ENCODE peak calls at places on chromosomes 12 and 14, in five cellular contexts. One of them, this sample, is unnamed.

GRCh38 chr12:67632005-67632404 is 16.5 kb upstream of the DYRK2 start:
- DNase-seq in esophagus muscularis mucosa: no peak
- DNase-seq in CD4-positive, CD25-positive, alpha-beta regulatory T cell: no peak
- DNase-seq in GM23248: no peak
- DNase-seq in transverse colon: no peak
- DNase-seq in this sample: no peak

GRCh38 chr12:75571204-75571603 is 59.8 kb upstream of the KRR1 start:
- DNase-seq in transverse colon: no peak
- DNase-seq in esophagus muscularis mucosa: no peak
- DNase-seq in CD4-positive, CD25-positive, alpha-beta regulatory T cell: no peak
- DNase-seq in GM23248: no peak
- DNase-seq in this sample: no peak

GRCh38 chr12:128595609-128596008 is 228.1 kb downstream of the SLC15A4 start:
- DNase-seq in esophagus muscularis mucosa: no peak
- DNase-seq in CD4-positive, CD25-positive, alpha-beta regulatory T cell: no peak
- DNase-seq in transverse colon: no peak
- DNase-seq in GM23248: no peak
- DNase-seq in this sample: no peak

GRCh38 chr14:76936483-76936882 is 92.0 kb downstream of the IRF2BPL start:
- DNase-seq in CD4-positive, CD25-positive, alpha-beta regulatory T cell: no peak
- DNase-seq in esophagus muscularis mucosa: no peak
- DNase-seq in GM23248: peak; percentile 81
- DNase-seq in transverse colon: peak; percentile 41
- DNase-seq in this sample: no peak

GRCh38 chr14:65356327-65356836 is 56.1 kb upstream of the FUT8 start:
- DNase-seq in esophagus muscularis mucosa: no peak
- DNase-seq in CD4-positive, CD25-positive, alpha-beta regulatory T cell: peak; percentile 73
- DNase-seq in transverse colon: no peak
- DNase-seq in GM23248: peak; percentile 95
- DNase-seq in this sample: no peak

GRCh38 chr14:58765843-58766242 is 128.1 kb downstream of the DACT1 start:
- DNase-seq in GM23248: no peak
- DNase-seq in esophagus muscularis mucosa: no peak
- DNase-seq in transverse colon: no peak
- DNase-seq in CD4-positive, CD25-positive, alpha-beta regulatory T cell: no peak
- DNase-seq in this sample: no peak

GRCh38 chr12:108837239-108837638 is 20.1 kb downstream of the SSH1 start:
- DNase-seq in transverse colon: no peak
- DNase-seq in GM23248: no peak
- DNase-seq in esophagus muscularis mucosa: no peak
- DNase-seq in CD4-positive, CD25-positive, alpha-beta regulatory T cell: no peak
- DNase-seq in this sample: no peak

GRCh38 chr12:116318738-116319050 is 41.2 kb upstream of the MED13L start:
- DNase-seq in esophagus muscularis mucosa: no peak
- DNase-seq in GM23248: no peak
- DNase-seq in CD4-positive, CD25-positive, alpha-beta regulatory T cell: no peak
- DNase-seq in transverse colon: no peak
- DNase-seq in this sample: no peak

GRCh38 chr14:77158175-77158908 is 16.8 kb upstream of the ZDHHC22 start:
- DNase-seq in CD4-positive, CD25-positive, alpha-beta regulatory T cell: no peak
- DNase-seq in esophagus muscularis mucosa: no peak
- DNase-seq in GM23248: peak; percentile 85
- DNase-seq in transverse colon: no peak
- DNase-seq in this sample: no peak

GRCh38 chr12:19575307-19576243 is 136.3 kb downstream of the AEBP2 start:
- DNase-seq in GM23248: peak; percentile 69
- DNase-seq in CD4-positive, CD25-positive, alpha-beta regulatory T cell: no peak
- DNase-seq in esophagus muscularis mucosa: no peak
- DNase-seq in transverse colon: no peak
- DNase-seq in this sample: no peak

GRCh38 chr14:61573321-61573720 is 122.0 kb upstream of the HIF1A start:
- DNase-seq in esophagus muscularis mucosa: no peak
- DNase-seq in GM23248: peak; percentile 49
- DNase-seq in CD4-positive, CD25-positive, alpha-beta regulatory T cell: no peak
- DNase-seq in transverse colon: no peak
- DNase-seq in this sample: no peak

GRCh38 chr14:69614592-69614991 is 3.2 kb downstream of the SUSD6 start:
- DNase-seq in GM23248: no peak
- DNase-seq in transverse colon: peak; percentile 47
- DNase-seq in esophagus muscularis mucosa: no peak
- DNase-seq in CD4-positive, CD25-positive, alpha-beta regulatory T cell: no peak
- DNase-seq in this sample: no peak

DNA sequence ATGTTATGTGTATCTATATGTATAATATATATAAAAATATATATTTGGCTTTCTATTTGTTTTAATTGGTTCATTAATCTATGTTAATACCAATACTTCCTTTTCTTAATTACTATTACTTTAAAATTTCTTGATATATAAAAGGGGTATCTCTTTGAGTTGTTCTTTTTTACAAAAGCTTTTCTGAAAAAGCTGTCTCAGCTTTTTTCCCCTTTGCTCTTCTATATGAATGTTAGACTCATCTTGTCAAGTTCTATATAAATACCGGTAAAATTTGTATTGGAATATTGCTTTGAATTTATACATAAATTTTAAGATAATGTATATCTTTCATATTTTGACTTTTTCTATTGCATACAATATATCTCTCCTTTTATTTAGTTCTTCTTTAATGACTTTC is 139.8 kb upstream of the FOXG1 start:
- DNase-seq in esophagus muscularis mucosa: no peak
- DNase-seq in GM23248: no peak
- DNase-seq in CD4-positive, CD25-positive, alpha-beta regulatory T cell: no peak
- DNase-seq in transverse colon: no peak
- DNase-seq in this sample: no peak
- H3K9me3 ChIP-seq in esophagus muscularis mucosa: no peaks in the 10 kb centered on the region
- H3K9me3 ChIP-seq in GM23248: no peaks in the 10 kb centered on the region
- H3K9me3 ChIP-seq in CD4-positive, CD25-positive, alpha-beta regulatory T cell: peaks cover 9% of the 10 kb centered on the region
- H3K9me3 ChIP-seq in transverse colon: no peaks in the 10 kb centered on the region
- H3K9me3 ChIP-seq in this sample: no peaks in the 10 kb centered on the region

GRCh38 chr14:103172921-103173320 is 49.7 kb downstream of the TNFAIP2 start:
- DNase-seq in transverse colon: no peak
- DNase-seq in CD4-positive, CD25-positive, alpha-beta regulatory T cell: no peak
- DNase-seq in GM23248: no peak
- DNase-seq in esophagus muscularis mucosa: no peak
- DNase-seq in this sample: no peak
- H3K9me3 ChIP-seq in transverse colon: peaks cover 6% of the 10 kb centered on the region
- H3K9me3 ChIP-seq in CD4-positive, CD25-positive, alpha-beta regulatory T cell: peaks cover 4% of the 10 kb centered on the region
- H3K9me3 ChIP-seq in GM23248: no peaks in the 10 kb centered on the region
- H3K9me3 ChIP-seq in esophagus muscularis mucosa: no peaks in the 10 kb centered on the region
- H3K9me3 ChIP-seq in this sample: no peaks in the 10 kb centered on the region

DNA sequence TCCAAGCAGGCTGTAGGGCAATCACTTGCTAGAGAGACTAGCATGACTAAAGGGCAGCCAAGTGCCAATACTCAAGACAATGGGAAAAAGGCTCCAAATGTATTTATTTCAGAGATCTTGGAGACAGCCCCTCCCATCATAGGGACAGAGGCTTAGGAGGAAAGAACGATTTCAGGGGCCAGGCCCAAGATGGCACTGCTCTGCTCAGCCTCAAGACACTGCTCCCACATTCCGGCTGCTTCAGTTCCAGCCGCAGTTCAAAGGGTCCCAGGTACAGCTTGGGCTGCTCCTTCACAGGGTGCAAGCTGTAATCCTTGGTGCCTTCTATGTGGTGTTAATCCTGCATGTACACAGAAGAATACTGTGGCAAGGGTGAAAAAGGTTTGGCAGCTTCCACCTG is 19.4 kb upstream of the OR4K5 start:
- DNase-seq in transverse colon: no peak
- DNase-seq in GM23248: no peak
- DNase-seq in esophagus muscularis mucosa: no peak
- DNase-seq in CD4-positive, CD25-positive, alpha-beta regulatory T cell: no peak
- DNase-seq in this sample: no peak
- H3K9me3 ChIP-seq in transverse colon: peaks cover 43% of the 10 kb centered on the region
- H3K9me3 ChIP-seq in GM23248: peaks cover 17% of the 10 kb centered on the region
- H3K9me3 ChIP-seq in esophagus muscularis mucosa: no peaks in the 10 kb centered on the region
- H3K9me3 ChIP-seq in CD4-positive, CD25-positive, alpha-beta regulatory T cell: peaks cover 13% of the 10 kb centered on the region
- H3K9me3 ChIP-seq in this sample: no peaks in the 10 kb centered on the region

DNA sequence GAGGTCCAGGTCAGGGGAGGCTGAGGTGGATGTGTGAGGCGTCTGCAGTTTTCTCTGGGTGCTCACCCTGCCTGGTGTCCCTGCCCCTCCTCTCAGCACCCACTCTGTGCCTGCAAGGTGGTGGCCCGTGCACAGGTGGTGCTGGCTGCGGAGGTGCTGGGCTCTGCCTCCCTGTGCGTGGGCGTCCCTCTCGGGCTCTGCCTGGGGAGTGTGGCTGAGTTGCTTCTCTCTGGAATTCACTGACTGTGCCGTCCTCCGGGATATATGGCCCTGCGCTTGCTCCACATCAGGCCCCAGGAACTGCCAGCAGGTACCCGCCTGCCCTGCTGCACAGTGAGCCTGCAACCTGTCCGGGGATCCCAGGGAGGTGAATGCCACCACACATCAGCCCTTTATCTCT is 379.1 kb downstream of the TMEM121 start:
- DNase-seq in GM23248: no peak
- DNase-seq in esophagus muscularis mucosa: no peak
- DNase-seq in transverse colon: no peak
- DNase-seq in CD4-positive, CD25-positive, alpha-beta regulatory T cell: no peak
- DNase-seq in this sample: no peak
- H3K9me3 ChIP-seq in GM23248: no peaks in the 10 kb centered on the region
- H3K9me3 ChIP-seq in esophagus muscularis mucosa: no peaks in the 10 kb centered on the region
- H3K9me3 ChIP-seq in transverse colon: no peaks in the 10 kb centered on the region
- H3K9me3 ChIP-seq in CD4-positive, CD25-positive, alpha-beta regulatory T cell: no peaks in the 10 kb centered on the region
- H3K9me3 ChIP-seq in this sample: no peaks in the 10 kb centered on the region

GRCh38 chr12:132339856-132340255 is 10.5 kb upstream of the GALNT9 start:
- DNase-seq in CD4-positive, CD25-positive, alpha-beta regulatory T cell: no peak
- DNase-seq in esophagus muscularis mucosa: no peak
- DNase-seq in GM23248: no peak
- DNase-seq in transverse colon: no peak
- DNase-seq in this sample: no peak

GRCh38 chr12:132338781-132339180 is 9.4 kb upstream of the GALNT9 start:
- DNase-seq in CD4-positive, CD25-positive, alpha-beta regulatory T cell: no peak
- DNase-seq in transverse colon: no peak
- DNase-seq in esophagus muscularis mucosa: no peak
- DNase-seq in GM23248: no peak
- DNase-seq in this sample: no peak

GRCh38 chr12:132337557-132337956 is 8.2 kb upstream of the GALNT9 start:
- DNase-seq in esophagus muscularis mucosa: no peak
- DNase-seq in transverse colon: no peak
- DNase-seq in GM23248: no peak
- DNase-seq in CD4-positive, CD25-positive, alpha-beta regulatory T cell: no peak
- DNase-seq in this sample: no peak

GRCh38 chr12:132336451-132337413 is 7.3 kb upstream of the GALNT9 start:
- DNase-seq in GM23248: no peak
- DNase-seq in transverse colon: no peak
- DNase-seq in CD4-positive, CD25-positive, alpha-beta regulatory T cell: no peak
- DNase-seq in esophagus muscularis mucosa: no peak
- DNase-seq in this sample: no peak

DNA sequence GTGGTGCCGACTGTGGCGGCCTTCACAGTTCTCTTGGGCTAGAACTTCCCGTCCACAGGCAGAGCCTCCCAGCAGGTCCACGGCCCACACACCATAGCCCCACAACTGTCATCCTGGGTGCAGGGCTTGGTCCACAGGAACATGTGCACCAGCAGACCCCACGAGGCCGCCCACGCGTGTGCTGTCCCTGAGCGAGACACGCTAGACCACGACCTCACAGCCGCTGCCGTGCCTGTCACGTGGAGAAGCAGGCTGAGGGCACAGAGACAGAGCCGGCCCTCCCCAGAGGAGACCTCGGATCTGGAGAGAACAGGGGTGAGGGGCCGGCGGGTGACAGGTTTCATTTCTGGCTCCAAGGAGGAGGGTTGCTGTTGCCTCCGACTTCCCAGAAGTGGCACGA is 8.9 kb upstream of the GALNT9 start:
- DNase-seq in GM23248: no peak
- DNase-seq in CD4-positive, CD25-positive, alpha-beta regulatory T cell: no peak
- DNase-seq in esophagus muscularis mucosa: no peak
- DNase-seq in transverse colon: no peak
- DNase-seq in this sample: no peak
- H3K9me3 ChIP-seq in GM23248: no peaks in the 10 kb centered on the region
- H3K9me3 ChIP-seq in CD4-positive, CD25-positive, alpha-beta regulatory T cell: no peaks in the 10 kb centered on the region
- H3K9me3 ChIP-seq in esophagus muscularis mucosa: no peaks in the 10 kb centered on the region
- H3K9me3 ChIP-seq in transverse colon: no peaks in the 10 kb centered on the region
- H3K9me3 ChIP-seq in this sample: no peaks in the 10 kb centered on the region

GRCh38 chr14:84646791-84647500 is 883.0 kb upstream of the FLRT2 start:
- DNase-seq in esophagus muscularis mucosa: no peak
- DNase-seq in transverse colon: no peak
- DNase-seq in GM23248: no peak
- DNase-seq in CD4-positive, CD25-positive, alpha-beta regulatory T cell: no peak
- DNase-seq in this sample: no peak
- H3K9me3 ChIP-seq in esophagus muscularis mucosa: no peaks in the 10 kb centered on the region
- H3K9me3 ChIP-seq in transverse colon: peaks cover 4% of the 10 kb centered on the region
- H3K9me3 ChIP-seq in GM23248: no peaks in the 10 kb centered on the region
- H3K9me3 ChIP-seq in CD4-positive, CD25-positive, alpha-beta regulatory T cell: no peaks in the 10 kb centered on the region
- H3K9me3 ChIP-seq in this sample: no peaks in the 10 kb centered on the region

This sample was measured in T-helper 17 cell.